ENCODE peak calls at places on chromosome 4, in five cellular contexts. One of them, this sample, is unnamed.

GRCh38 chr4:75302648-75303047 is 211.6 kb downstream of the RCHY1 start:
- DNase-seq in transverse colon: no peak
- DNase-seq in Peyer's patch: no peak
- DNase-seq in endothelial cell of umbilical vein: no peak
- DNase-seq in uterus: no peak
- DNase-seq in this sample: no peak

GRCh38 chr4:26088433-26088928 is 174.5 kb downstream of the SMIM20 start:
- DNase-seq in transverse colon: no peak
- DNase-seq in Peyer's patch: no peak
- DNase-seq in uterus: no peak
- DNase-seq in endothelial cell of umbilical vein: no peak
- DNase-seq in this sample: no peak

GRCh38 chr4:184409911-184410692 is 64.2 kb downstream of the IRF2 start:
- DNase-seq in transverse colon: peak; percentile 42
- DNase-seq in Peyer's patch: peak; percentile 65
- DNase-seq in uterus: no peak
- DNase-seq in endothelial cell of umbilical vein: no peak
- DNase-seq in this sample: no peak

GRCh38 chr4:177569443-177569842 is 127.2 kb upstream of the AGA start:
- DNase-seq in endothelial cell of umbilical vein: no peak
- DNase-seq in Peyer's patch: no peak
- DNase-seq in uterus: no peak
- DNase-seq in transverse colon: no peak
- DNase-seq in this sample: no peak

GRCh38 chr4:94974773-94975172 is 217.0 kb downstream of the BMPR1B start:
- DNase-seq in Peyer's patch: no peak
- DNase-seq in uterus: no peak
- DNase-seq in transverse colon: no peak
- DNase-seq in endothelial cell of umbilical vein: peak; percentile 39
- DNase-seq in this sample: no peak

GRCh38 chr4:155809835-155810234 is 51.0 kb downstream of the GUCY1B1 start:
- DNase-seq in endothelial cell of umbilical vein: peak; percentile 58
- DNase-seq in Peyer's patch: no peak
- DNase-seq in uterus: no peak
- DNase-seq in transverse colon: no peak
- DNase-seq in this sample: no peak

GRCh38 chr4:121964958-121965357 is 13.1 kb upstream of the TRPC3 start:
- DNase-seq in Peyer's patch: no peak
- DNase-seq in transverse colon: no peak
- DNase-seq in endothelial cell of umbilical vein: no peak
- DNase-seq in uterus: no peak
- DNase-seq in this sample: no peak

GRCh38 chr4:16915956-16916355 is 17.5 kb upstream of the LDB2 start:
- DNase-seq in endothelial cell of umbilical vein: no peak
- DNase-seq in transverse colon: no peak
- DNase-seq in Peyer's patch: no peak
- DNase-seq in uterus: no peak
- DNase-seq in this sample: no peak

GRCh38 chr4:1856071-1856919 is at the start of gene LETM1:
- DNase-seq in uterus: peak; percentile 93
- DNase-seq in Peyer's patch: peak; percentile 98
- DNase-seq in transverse colon: peak; percentile 98
- DNase-seq in endothelial cell of umbilical vein: peak; percentile 90
- DNase-seq in this sample: peak; percentile 98
- TF ChIP-seq POLR2A in uterus: peak; percentile 64
- TF ChIP-seq POLR2A in Peyer's patch: peak; percentile 49
- TF ChIP-seq POLR2A in transverse colon: peak; percentile 87
- TF ChIP-seq POLR2A in endothelial cell of umbilical vein: peak; percentile 66
- TF ChIP-seq POLR2A in this sample: peak; percentile 76

DNA sequence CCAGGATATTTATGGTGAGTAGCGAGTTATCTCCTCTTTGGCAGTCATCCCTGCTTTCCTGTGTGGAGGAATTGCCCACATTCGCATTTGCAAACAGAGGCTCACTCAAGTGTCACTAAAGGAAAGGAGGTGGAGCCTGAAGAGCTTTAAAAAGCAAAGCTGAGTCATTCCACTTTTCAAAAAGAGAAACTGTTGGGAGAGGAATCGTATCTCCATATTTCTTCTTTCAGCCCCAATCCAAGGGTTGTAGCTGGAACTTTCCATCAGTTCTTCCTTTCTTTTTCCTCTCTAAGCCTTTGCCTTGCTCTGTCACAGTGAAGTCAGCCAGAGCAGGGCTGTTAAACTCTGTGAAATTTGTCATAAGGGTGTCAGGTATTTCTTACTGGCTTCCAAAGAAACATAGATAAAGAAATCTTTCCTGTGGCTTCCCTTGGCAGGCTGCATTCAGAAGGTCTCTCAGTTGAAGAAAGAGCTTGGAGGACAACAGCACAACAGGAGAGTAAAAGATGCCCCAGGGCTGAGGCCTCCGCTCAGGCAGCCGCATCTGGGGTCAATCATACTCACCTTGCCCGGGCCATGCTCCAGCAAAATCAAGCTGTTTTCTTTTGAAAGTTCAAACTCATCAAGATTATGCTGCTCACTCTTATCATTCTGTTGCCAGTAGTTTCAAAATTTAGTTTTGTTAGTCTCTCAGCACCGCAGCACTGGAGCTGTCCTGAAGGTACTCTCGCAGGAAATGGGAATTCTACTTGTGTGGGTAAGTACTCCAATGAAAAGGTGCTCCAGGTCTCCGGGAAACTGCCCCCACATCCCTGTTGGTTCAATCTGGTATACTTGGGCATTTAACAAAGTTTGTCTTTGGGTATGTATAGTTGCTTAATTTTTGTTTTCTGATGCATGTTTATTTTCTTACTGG is at the start of gene EGF:
- DNase-seq in endothelial cell of umbilical vein: no peak
- DNase-seq in Peyer's patch: no peak
- DNase-seq in transverse colon: no peak
- DNase-seq in uterus: peak; percentile 18
- DNase-seq in this sample: no peak
- TF ChIP-seq POLR2A in endothelial cell of umbilical vein: no peak
- TF ChIP-seq POLR2A in Peyer's patch: no peak
- TF ChIP-seq POLR2A in transverse colon: no peak
- TF ChIP-seq POLR2A in uterus: no peak
- TF ChIP-seq POLR2A in this sample: no peak

GRCh38 chr4:76585897-76586360 is 150.9 kb downstream of the SHROOM3 start:
- DNase-seq in Peyer's patch: peak; percentile 93
- DNase-seq in transverse colon: peak; percentile 94
- DNase-seq in endothelial cell of umbilical vein: peak; percentile 62
- DNase-seq in uterus: peak; percentile 29
- DNase-seq in this sample: peak; percentile 95
- TF ChIP-seq POLR2A in Peyer's patch: peak; percentile 93
- TF ChIP-seq POLR2A in transverse colon: peak; percentile 97
- TF ChIP-seq POLR2A in endothelial cell of umbilical vein: no peak
- TF ChIP-seq POLR2A in uterus: peak; percentile 47
- TF ChIP-seq POLR2A in this sample: peak; percentile 63

DNA sequence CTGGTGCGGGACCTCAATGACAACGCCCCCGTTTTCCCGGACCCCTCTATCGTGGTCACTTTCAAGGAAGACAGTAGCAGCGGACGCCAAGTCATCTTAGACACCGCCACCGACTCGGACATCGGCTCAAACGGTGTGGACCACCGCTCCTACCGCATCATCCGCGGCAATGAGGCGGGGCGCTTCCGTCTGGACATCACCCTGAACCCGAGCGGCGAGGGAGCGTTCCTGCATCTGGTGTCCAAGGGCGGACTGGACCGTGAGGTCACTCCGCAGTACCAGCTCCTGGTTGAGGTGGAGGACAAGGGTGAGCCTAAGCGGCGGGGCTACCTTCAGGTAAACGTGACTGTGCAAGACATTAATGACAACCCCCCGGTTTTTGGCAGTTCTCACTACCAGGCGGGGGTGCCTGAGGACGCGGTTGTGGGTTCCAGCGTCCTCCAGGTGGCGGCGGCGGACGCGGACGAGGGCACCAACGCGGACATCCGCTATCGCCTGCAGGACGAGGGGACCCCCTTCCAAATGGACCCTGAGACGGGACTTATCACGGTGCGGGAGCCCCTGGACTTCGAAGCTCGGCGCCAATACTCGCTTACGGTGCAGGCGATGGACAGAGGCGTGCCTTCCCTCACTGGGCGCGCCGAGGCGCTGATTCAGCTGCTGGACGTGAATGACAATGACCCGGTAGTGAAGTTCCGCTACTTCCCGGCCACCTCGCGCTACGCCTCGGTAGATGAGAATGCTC is 2.2 kb downstream of the FAT4 start:
- DNase-seq in endothelial cell of umbilical vein: peak; percentile 47
- DNase-seq in transverse colon: peak; percentile 14
- DNase-seq in uterus: peak; percentile 28
- DNase-seq in Peyer's patch: peak; percentile 49
- DNase-seq in this sample: peak; percentile 46
- TF ChIP-seq POLR2A in endothelial cell of umbilical vein: no peak
- TF ChIP-seq POLR2A in transverse colon: no peak
- TF ChIP-seq POLR2A in uterus: no peak
- TF ChIP-seq POLR2A in Peyer's patch: no peak
- TF ChIP-seq POLR2A in this sample: no peak

DNA sequence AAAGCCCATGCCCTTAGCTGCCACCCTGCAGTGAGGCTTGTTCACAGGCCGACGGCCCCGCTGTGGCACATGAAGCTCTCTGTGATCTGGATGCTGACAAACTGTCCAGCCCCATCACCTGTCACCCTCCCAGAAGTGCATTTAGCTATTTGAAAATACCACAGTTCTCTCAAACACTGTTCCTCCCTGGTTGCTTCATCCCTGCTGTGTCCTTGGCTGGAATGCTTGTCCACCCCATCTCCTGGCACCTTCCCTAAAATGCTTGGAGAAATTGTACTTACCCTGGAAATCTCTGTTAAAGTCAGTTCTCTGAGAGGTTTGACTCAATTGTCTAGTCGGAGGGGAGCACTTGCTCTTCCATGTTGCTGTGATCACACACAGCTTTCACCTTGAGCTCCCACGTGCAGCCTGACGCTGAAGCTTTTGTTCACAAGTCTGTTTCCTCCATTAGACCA is 10.1 kb downstream of the SYNPO2 start:
- DNase-seq in endothelial cell of umbilical vein: no peak
- DNase-seq in Peyer's patch: no peak
- DNase-seq in uterus: peak; percentile 70
- DNase-seq in transverse colon: no peak
- DNase-seq in this sample: no peak
- TF ChIP-seq POLR2A in endothelial cell of umbilical vein: no peak
- TF ChIP-seq POLR2A in Peyer's patch: no peak
- TF ChIP-seq POLR2A in uterus: no peak
- TF ChIP-seq POLR2A in transverse colon: no peak
- TF ChIP-seq POLR2A in this sample: no peak

DNA sequence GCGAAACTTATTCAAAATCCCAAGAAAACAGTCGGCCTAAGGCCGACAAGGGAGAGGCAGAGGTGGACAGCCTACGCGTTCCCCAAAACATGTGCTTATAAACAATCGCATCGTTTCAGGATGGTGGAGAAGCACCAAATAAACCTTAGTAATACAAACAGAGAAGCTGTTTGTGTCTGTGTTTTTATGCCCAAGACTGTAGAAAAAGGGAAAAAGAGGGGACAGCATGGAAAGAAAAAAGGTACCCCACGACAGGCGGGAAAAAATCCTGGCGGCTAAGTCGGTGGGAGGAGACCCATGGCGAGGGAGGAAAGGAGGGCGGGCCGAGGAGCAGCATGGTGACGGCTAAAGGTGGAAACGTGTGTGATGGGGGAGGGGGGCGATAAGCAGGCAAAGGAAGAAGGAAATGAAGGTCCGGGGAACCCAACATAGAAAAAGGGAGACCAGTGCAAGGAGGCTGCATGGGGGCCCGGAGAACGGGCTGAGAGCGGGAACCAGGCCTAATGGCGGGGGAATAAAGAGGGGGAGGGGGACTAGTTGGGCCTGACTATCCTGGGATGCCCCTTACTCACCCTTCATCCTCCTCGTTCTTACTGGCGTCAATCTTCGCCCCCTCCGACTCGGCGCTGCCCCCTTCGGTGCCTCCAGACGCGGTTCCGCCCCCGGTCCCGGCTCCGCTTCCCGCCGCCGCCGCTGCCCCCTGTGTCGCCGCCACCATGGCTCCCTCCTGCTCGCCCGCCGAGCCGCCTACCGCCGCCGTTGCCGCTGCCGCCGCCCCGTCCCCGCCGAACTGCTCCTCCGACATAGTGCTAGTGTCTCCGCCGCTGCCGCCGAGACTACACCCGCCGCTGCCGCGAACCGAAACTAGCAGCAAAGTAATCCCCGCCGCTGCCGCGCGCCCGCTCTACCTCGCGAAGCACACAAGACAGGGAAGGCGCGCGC is 646 bp downstream of the HNRNPD start:
- DNase-seq in uterus: peak; percentile 72
- DNase-seq in endothelial cell of umbilical vein: peak; percentile 65
- DNase-seq in transverse colon: peak; percentile 85
- DNase-seq in Peyer's patch: peak; percentile 89
- DNase-seq in this sample: peak; percentile 85
- TF ChIP-seq POLR2A in uterus: no peak
- TF ChIP-seq POLR2A in endothelial cell of umbilical vein: peak; percentile 66
- TF ChIP-seq POLR2A in transverse colon: no peak
- TF ChIP-seq POLR2A in Peyer's patch: no peak
- TF ChIP-seq POLR2A in this sample: no peak

DNA sequence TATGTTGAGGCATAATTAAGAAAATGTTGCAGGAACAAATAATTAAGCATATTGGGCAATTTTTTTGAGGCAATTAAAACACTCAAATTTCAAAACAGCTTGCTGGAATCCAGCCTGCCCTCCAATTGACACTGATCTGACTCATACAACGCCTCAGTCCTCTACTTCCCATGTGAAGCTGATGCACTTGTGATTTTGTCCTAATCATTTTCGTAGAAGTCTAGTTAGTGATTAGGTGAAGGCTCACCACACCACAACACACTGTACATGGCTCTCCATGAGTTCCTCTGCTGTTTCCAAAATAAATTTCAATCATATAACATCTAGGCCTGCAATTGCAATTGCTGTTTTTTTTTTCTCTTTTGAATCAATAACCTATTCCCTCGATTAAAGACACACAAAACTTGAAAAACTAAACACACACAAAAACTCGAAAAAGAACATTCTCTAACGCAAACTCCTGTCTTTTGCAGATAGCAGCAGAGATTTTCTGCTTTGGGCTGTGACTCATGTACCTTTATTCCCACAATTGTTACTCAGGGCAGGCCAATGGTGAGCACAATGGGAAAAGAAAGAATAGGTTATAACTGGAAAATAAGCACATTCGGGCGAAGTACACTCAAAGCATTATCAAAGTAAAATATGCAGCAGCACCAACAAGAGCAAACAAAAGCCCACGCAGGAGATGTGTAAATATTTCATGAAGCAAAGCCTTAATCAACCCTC is 1.7 kb downstream of the GPRIN3 start:
- DNase-seq in uterus: no peak
- DNase-seq in endothelial cell of umbilical vein: peak; percentile 19
- DNase-seq in transverse colon: no peak
- DNase-seq in Peyer's patch: no peak
- DNase-seq in this sample: no peak
- TF ChIP-seq POLR2A in uterus: no peak
- TF ChIP-seq POLR2A in endothelial cell of umbilical vein: no peak
- TF ChIP-seq POLR2A in transverse colon: no peak
- TF ChIP-seq POLR2A in Peyer's patch: no peak
- TF ChIP-seq POLR2A in this sample: peak; percentile 63

This sample was measured in right lobe of liver.